ENCODE peak calls at places on chromosomes 2 and 18, in seven cellular contexts. X is amygdala; G is activated T-helper 9 cell treated with anti-CD3 and anti-CD28 coated beads, Interleukin-2, amount 50 U/mL, for 16 hours; V is upper lobe of right lung; B is GM19239; C is CD4-positive, alpha-beta memory T cell; S is memory B cell. O is an unnamed sample.

GRCh38 chr2:233967163-233967562 is 50.0 kb downstream of the TRPM8 start:
- DNase-seq in X (no peak), G (no peak), V (no peak), B (no peak), C (no peak), S (no peak), O (no peak)

GRCh38 chr2:551621-552020 is 125.6 kb downstream of the TMEM18 start:
- DNase-seq in X (no peak), G (no peak), V (no peak), B (no peak), C (no peak), S (no peak), O (no peak)

GRCh38 chr18:57776767-57777166 is 26.3 kb downstream of the ATP8B1 start:
- DNase-seq in X (no peak), G (no peak), V (no peak), B (no peak), C (no peak), S (no peak), O (no peak)

GRCh38 chr2:197261808-197262226 is 48.8 kb downstream of the ANKRD44 start:
- DNase-seq in X (no peak), G (no peak), V (no peak), B (peak), C (no peak), S (no peak), O (no peak)

GRCh38 chr2:47091118-47091517 is 64.0 kb downstream of the STPG4 start:
- DNase-seq in X (no peak), G (no peak), V (no peak), B (no peak), C (no peak), S (no peak), O (no peak)

GRCh38 chr2:68357608-68358337 is 7.3 kb upstream of the PLEK start:
- DNase-seq in X (no peak), G (no peak), V (no peak), B (no peak), C (no peak), S (no peak), O (no peak)

GRCh38 chr2:173996766-173997165 is 31.6 kb upstream of the SP3 start:
- DNase-seq in X (no peak), G (no peak), V (no peak), B (no peak), C (no peak), S (no peak), O (no peak)

GRCh38 chr2:15425707-15426106 is 135.4 kb downstream of the NBAS start:
- DNase-seq in X (no peak), G (no peak), V (no peak), B (no peak), C (no peak), S (no peak), O (no peak)

GRCh38 chr2:96806468-96807126 is 9.5 kb upstream of the CNNM3 start:
- DNase-seq in X (no peak), G (peak), V (no peak), B (peak), C (peak), S (peak), O (no peak)

GRCh38 chr2:198383392-198383791 is 579.0 kb downstream of the PLCL1 start:
- DNase-seq in X (no peak), G (no peak), V (no peak), B (no peak), C (no peak), S (no peak), O (no peak)

GRCh38 chr2:208253518-208254117 is 1.3 kb downstream of the IDH1 start:
- DNase-seq in X (no peak), G (no peak), V (no peak), B (no peak), C (peak), S (no peak), O (no peak)

GRCh38 chr2:176535480-176536113 is 266.4 kb downstream of the MTX2 start:
- DNase-seq in X (no peak), G (no peak), V (no peak), B (no peak), C (no peak), S (no peak), O (no peak)

GRCh38 chr2:223896751-223897320 is 48.3 kb downstream of the WDFY1 start:
- DNase-seq in X (no peak), G (no peak), V (no peak), B (no peak), C (no peak), S (no peak), O (no peak)

O was measured in lower lobe of right lung.